ENCODE peak calls at places on chromosomes 16 and 17, in four cellular contexts. I is MCF 10A, B is Right ventricle myocardium inferior, A is Caki2. X is an unnamed sample.

GRCh38 chr17:32341141-32341856 is 674 bp downstream of the C17orf75 start:
- DNase-seq in B (no peak), A (peak), I (peak), X (no peak)

GRCh38 chr17:45170976-45171337 is 9.3 kb downstream of the HEXIM2 start:
- DNase-seq in B (peak), I (peak), A (peak), X (no peak)

GRCh38 chr17:78573955-78574354 is 3.2 kb downstream of the DNAH17 start:
- DNase-seq in B (no peak), I (peak), A (no peak), X (no peak)

GRCh38 chr17:142102-142661 is 4.8 kb downstream of the SCGB1C2 start:
- DNase-seq in A (peak), B (peak), I (peak), X (no peak)

GRCh38 chr17:34671191-34671590 is 91.8 kb downstream of the TMEM132E start:
- DNase-seq in B (no peak), I (no peak), A (no peak), X (no peak)

GRCh38 chr17:43710101-43710500 is 48.4 kb upstream of the MEOX1 start:
- DNase-seq in I (no peak), A (no peak), B (no peak), X (no peak)

GRCh38 chr16:19705131-19705501 is 12.9 kb downstream of the KNOP1 start:
- DNase-seq in B (no peak), I (no peak), A (no peak), X (no peak)

GRCh38 chr17:75843577-75844529 is at the start of gene UNC13D:
- DNase-seq in A (peak), I (peak), B (peak), X (no peak)

GRCh38 chr17:38545531-38546225 is 60.1 kb downstream of the SRCIN1 start:
- DNase-seq in I (no peak), A (no peak), B (no peak), X (no peak)

GRCh38 chr17:59149051-59149450 is 5.9 kb downstream of the SKA2 start:
- DNase-seq in A (no peak), B (no peak), I (peak), X (no peak)

GRCh38 chr17:27768858-27769410 is 31.4 kb downstream of the NOS2 start:
- DNase-seq in B (no peak), A (no peak), I (no peak), X (no peak)

GRCh38 chr16:28879261-28879840 is 1.1 kb downstream of the ATP2A1 start:
- DNase-seq in A (no peak), I (no peak), B (peak), X (no peak)

GRCh38 chr16:84527486-84528269 is 23.2 kb upstream of the MEAK7 start:
- DNase-seq in I (no peak), B (no peak), A (no peak), X (no peak)

GRCh38 chr16:11151156-11151904 is 104.7 kb downstream of the SOCS1 start:
- DNase-seq in I (no peak), B (peak), A (no peak), X (no peak)

GRCh38 chr16:995087-995486 is 13.5 kb downstream of the SOX8 start:
- DNase-seq in A (no peak), B (no peak), I (no peak), X (no peak)

GRCh38 chr17:8185580-8186445 is 4.2 kb downstream of the BORCS6 start:
- DNase-seq in B (peak), A (peak), I (peak), X (peak)

GRCh38 chr16:85733155-85733838 is 17.6 kb downstream of the C16orf74 start:
- DNase-seq in A (no peak), I (peak), B (no peak), X (no peak)

GRCh38 chr16:69179255-69180010 is 7.5 kb upstream of the SNTB2 start:
- DNase-seq in A (peak), I (peak), B (peak), X (no peak)

GRCh38 chr16:12211870-12212690 is 235.5 kb downstream of the SNX29 start:
- DNase-seq in B (no peak), I (no peak), A (no peak), X (no peak)

GRCh38 chr16:56625943-56626654 is 518 bp downstream of the MT1E start:
- DNase-seq in I (no peak), A (no peak), B (peak), X (no peak)

GRCh38 chr16:77374384-77374783 is 60.5 kb downstream of the ADAMTS18 start:
- DNase-seq in A (no peak), I (no peak), B (no peak), X (no peak)

GRCh38 chr16:54817432-54817831 is 113.2 kb upstream of the IRX5 start:
- DNase-seq in B (no peak), I (peak), A (peak), X (no peak)

GRCh38 chr17:72151565-72152391 is 31.0 kb downstream of the SOX9 start:
- DNase-seq in I (peak), B (no peak), A (peak), X (peak)

GRCh38 chr16:79698341-79698753 is 97.8 kb upstream of the MAF start:
- DNase-seq in I (no peak), B (peak), A (no peak), X (no peak)

X was measured in WTC11.